ENCODE peak calls at places on chromosomes 5 and 9, in eight cellular contexts. One of them, this sample, is unnamed.

GRCh38 chr9:98503867-98504800 is 204.6 kb downstream of the GABBR2 start:
- DNase-seq in WTC11: no peak
- DNase-seq in MCF 10A: no peak
- DNase-seq in naive thymus-derived CD8-positive, alpha-beta T cell: no peak
- DNase-seq in T follicular helper cell: no peak
- DNase-seq in bronchial epithelial cell: no peak
- DNase-seq in CD4-positive, alpha-beta T cell: no peak
- DNase-seq in fibroblast of the conjunctiva: no peak
- DNase-seq in this sample: no peak

GRCh38 chr5:94885931-94886330 is 267.5 kb downstream of the SLF1 start:
- DNase-seq in T follicular helper cell: no peak
- DNase-seq in naive thymus-derived CD8-positive, alpha-beta T cell: no peak
- DNase-seq in bronchial epithelial cell: no peak
- DNase-seq in fibroblast of the conjunctiva: no peak
- DNase-seq in WTC11: no peak
- DNase-seq in CD4-positive, alpha-beta T cell: no peak
- DNase-seq in MCF 10A: no peak
- DNase-seq in this sample: no peak

GRCh38 chr5:56837386-56837785 is 22.0 kb downstream of the MAP3K1 start:
- DNase-seq in CD4-positive, alpha-beta T cell: no peak
- DNase-seq in naive thymus-derived CD8-positive, alpha-beta T cell: no peak
- DNase-seq in fibroblast of the conjunctiva: no peak
- DNase-seq in bronchial epithelial cell: no peak
- DNase-seq in MCF 10A: no peak
- DNase-seq in WTC11: no peak
- DNase-seq in T follicular helper cell: no peak
- DNase-seq in this sample: no peak

GRCh38 chr5:3592298-3592697 is 3.3 kb upstream of the IRX1 start:
- DNase-seq in T follicular helper cell: no peak
- DNase-seq in naive thymus-derived CD8-positive, alpha-beta T cell: no peak
- DNase-seq in WTC11: peak
- DNase-seq in bronchial epithelial cell: no peak
- DNase-seq in MCF 10A: no peak
- DNase-seq in CD4-positive, alpha-beta T cell: no peak
- DNase-seq in fibroblast of the conjunctiva: no peak
- DNase-seq in this sample: no peak

GRCh38 chr5:107424461-107424860 is 246.3 kb downstream of the EFNA5 start:
- DNase-seq in CD4-positive, alpha-beta T cell: no peak
- DNase-seq in fibroblast of the conjunctiva: no peak
- DNase-seq in WTC11: no peak
- DNase-seq in T follicular helper cell: no peak
- DNase-seq in naive thymus-derived CD8-positive, alpha-beta T cell: no peak
- DNase-seq in MCF 10A: peak
- DNase-seq in bronchial epithelial cell: no peak
- DNase-seq in this sample: no peak

GRCh38 chr5:133526368-133526767 is 86.0 kb downstream of the FSTL4 start:
- DNase-seq in fibroblast of the conjunctiva: no peak
- DNase-seq in T follicular helper cell: no peak
- DNase-seq in CD4-positive, alpha-beta T cell: no peak
- DNase-seq in naive thymus-derived CD8-positive, alpha-beta T cell: no peak
- DNase-seq in MCF 10A: no peak
- DNase-seq in WTC11: no peak
- DNase-seq in bronchial epithelial cell: no peak
- DNase-seq in this sample: no peak

GRCh38 chr5:151572657-151573368 is 18.3 kb downstream of the FAT2 start:
- DNase-seq in CD4-positive, alpha-beta T cell: no peak
- DNase-seq in fibroblast of the conjunctiva: no peak
- DNase-seq in bronchial epithelial cell: peak
- DNase-seq in MCF 10A: peak
- DNase-seq in T follicular helper cell: no peak
- DNase-seq in WTC11: no peak
- DNase-seq in naive thymus-derived CD8-positive, alpha-beta T cell: no peak
- DNase-seq in this sample: no peak

GRCh38 chr5:8773091-8773615 is 772.7 kb downstream of the SEMA5A start:
- DNase-seq in T follicular helper cell: no peak
- DNase-seq in bronchial epithelial cell: peak
- DNase-seq in WTC11: no peak
- DNase-seq in MCF 10A: peak
- DNase-seq in naive thymus-derived CD8-positive, alpha-beta T cell: no peak
- DNase-seq in fibroblast of the conjunctiva: no peak
- DNase-seq in CD4-positive, alpha-beta T cell: no peak
- DNase-seq in this sample: no peak

GRCh38 chr5:93303291-93303691 is 277.7 kb downstream of the NR2F1-AS1 start:
- DNase-seq in naive thymus-derived CD8-positive, alpha-beta T cell: no peak
- DNase-seq in T follicular helper cell: no peak
- DNase-seq in bronchial epithelial cell: no peak
- DNase-seq in CD4-positive, alpha-beta T cell: no peak
- DNase-seq in MCF 10A: no peak
- DNase-seq in fibroblast of the conjunctiva: no peak
- DNase-seq in WTC11: no peak
- DNase-seq in this sample: no peak

GRCh38 chr9:117938896-117939295 is 234.7 kb downstream of the TLR4 start:
- DNase-seq in CD4-positive, alpha-beta T cell: no peak
- DNase-seq in fibroblast of the conjunctiva: no peak
- DNase-seq in naive thymus-derived CD8-positive, alpha-beta T cell: no peak
- DNase-seq in MCF 10A: no peak
- DNase-seq in T follicular helper cell: no peak
- DNase-seq in WTC11: no peak
- DNase-seq in bronchial epithelial cell: no peak
- DNase-seq in this sample: no peak

GRCh38 chr9:18017136-18017535 is 438.3 kb downstream of the SH3GL2 start:
- DNase-seq in WTC11: no peak
- DNase-seq in fibroblast of the conjunctiva: no peak
- DNase-seq in MCF 10A: no peak
- DNase-seq in naive thymus-derived CD8-positive, alpha-beta T cell: no peak
- DNase-seq in T follicular helper cell: no peak
- DNase-seq in bronchial epithelial cell: no peak
- DNase-seq in CD4-positive, alpha-beta T cell: no peak
- DNase-seq in this sample: no peak

GRCh38 chr9:114691046-114691955 is 9.3 kb upstream of the TEX48 start:
- DNase-seq in WTC11: no peak
- DNase-seq in bronchial epithelial cell: peak
- DNase-seq in MCF 10A: peak
- DNase-seq in naive thymus-derived CD8-positive, alpha-beta T cell: no peak
- DNase-seq in CD4-positive, alpha-beta T cell: peak
- DNase-seq in fibroblast of the conjunctiva: peak
- DNase-seq in T follicular helper cell: peak
- DNase-seq in this sample: no peak

GRCh38 chr5:156589859-156590216 is 260.3 kb upstream of the PPP1R2B start:
- DNase-seq in MCF 10A: no peak
- DNase-seq in T follicular helper cell: no peak
- DNase-seq in naive thymus-derived CD8-positive, alpha-beta T cell: no peak
- DNase-seq in fibroblast of the conjunctiva: no peak
- DNase-seq in CD4-positive, alpha-beta T cell: no peak
- DNase-seq in WTC11: no peak
- DNase-seq in bronchial epithelial cell: no peak
- DNase-seq in this sample: no peak

GRCh38 chr5:112861638-112861985 is 525 bp downstream of the SRP19 start:
- DNase-seq in WTC11: no peak
- DNase-seq in T follicular helper cell: no peak
- DNase-seq in CD4-positive, alpha-beta T cell: no peak
- DNase-seq in fibroblast of the conjunctiva: no peak
- DNase-seq in naive thymus-derived CD8-positive, alpha-beta T cell: no peak
- DNase-seq in bronchial epithelial cell: no peak
- DNase-seq in MCF 10A: no peak
- DNase-seq in this sample: no peak

GRCh38 chr5:172943906-172944305 is 15.3 kb upstream of the RPL26L1 start:
- DNase-seq in T follicular helper cell: no peak
- DNase-seq in MCF 10A: no peak
- DNase-seq in naive thymus-derived CD8-positive, alpha-beta T cell: no peak
- DNase-seq in CD4-positive, alpha-beta T cell: no peak
- DNase-seq in fibroblast of the conjunctiva: no peak
- DNase-seq in bronchial epithelial cell: no peak
- DNase-seq in WTC11: no peak
- DNase-seq in this sample: no peak

GRCh38 chr9:106156462-106156861 is 462.1 kb downstream of the TMEM38B start:
- DNase-seq in T follicular helper cell: no peak
- DNase-seq in WTC11: no peak
- DNase-seq in naive thymus-derived CD8-positive, alpha-beta T cell: no peak
- DNase-seq in bronchial epithelial cell: no peak
- DNase-seq in fibroblast of the conjunctiva: no peak
- DNase-seq in CD4-positive, alpha-beta T cell: no peak
- DNase-seq in MCF 10A: no peak
- DNase-seq in this sample: no peak

GRCh38 chr9:89646189-89646588 is 41.4 kb downstream of the GADD45G start:
- DNase-seq in WTC11: no peak
- DNase-seq in bronchial epithelial cell: no peak
- DNase-seq in fibroblast of the conjunctiva: no peak
- DNase-seq in MCF 10A: no peak
- DNase-seq in CD4-positive, alpha-beta T cell: no peak
- DNase-seq in T follicular helper cell: no peak
- DNase-seq in naive thymus-derived CD8-positive, alpha-beta T cell: no peak
- DNase-seq in this sample: no peak

GRCh38 chr9:125982798-125983406 is 235.7 kb downstream of the PBX3 start:
- DNase-seq in CD4-positive, alpha-beta T cell: no peak
- DNase-seq in naive thymus-derived CD8-positive, alpha-beta T cell: no peak
- DNase-seq in fibroblast of the conjunctiva: no peak
- DNase-seq in T follicular helper cell: no peak
- DNase-seq in WTC11: no peak
- DNase-seq in bronchial epithelial cell: no peak
- DNase-seq in MCF 10A: no peak
- DNase-seq in this sample: no peak

GRCh38 chr5:113447651-113448050 is 12.9 kb upstream of the TSSK1B start:
- DNase-seq in T follicular helper cell: no peak
- DNase-seq in naive thymus-derived CD8-positive, alpha-beta T cell: no peak
- DNase-seq in MCF 10A: no peak
- DNase-seq in WTC11: no peak
- DNase-seq in CD4-positive, alpha-beta T cell: no peak
- DNase-seq in bronchial epithelial cell: no peak
- DNase-seq in fibroblast of the conjunctiva: no peak
- DNase-seq in this sample: no peak